ENCODE peak calls at places on chromosomes 12 and 14, in four cellular contexts. I is HepG2, G is WTC11, Q is K562. M is an unnamed sample.

GRCh38 chr14:24734917-24735500 is 101.0 kb upstream of the GZMB start:
- DNase-seq in G (peak; percentile 17), I (peak; percentile 86), Q (peak; percentile 28), M (peak; percentile 14)

GRCh38 chr12:3061129-3061857 is 15.9 kb upstream of the TSPAN9 start:
- DNase-seq in I (no peak), G (no peak), Q (no peak), M (no peak)

GRCh38 chr12:84636801-84637285 is 275.8 kb downstream of the SLC6A15 start:
- DNase-seq in I (no peak), Q (no peak), G (no peak), M (no peak)

GRCh38 chr12:25797949-25798348 is 160.5 kb upstream of the RASSF8 start:
- DNase-seq in G (no peak), Q (no peak), I (no peak), M (no peak)

GRCh38 chr12:133081408-133081806 is 684 bp downstream of the ZNF140 start:
- DNase-seq in Q (no peak), I (no peak), G (peak; percentile 16), M (no peak)

GRCh38 chr12:1878214-1878613 is 40.2 kb downstream of the CACNA2D4 start:
- DNase-seq in I (no peak), G (no peak), Q (no peak), M (peak; percentile 2)

GRCh38 chr14:58287607-58288042 is 10.7 kb upstream of the ARID4A start:
- DNase-seq in G (no peak), I (peak; percentile 94), Q (no peak), M (no peak)

GRCh38 chr12:22856120-22856699 is 231.2 kb downstream of the ETNK1 start:
- DNase-seq in G (no peak), Q (peak; percentile 18), I (peak; percentile 20), M (peak; percentile 37)

GRCh38 chr12:32505546-32505945 is 106.2 kb downstream of the FGD4 start:
- DNase-seq in I (no peak), G (no peak), Q (no peak), M (no peak)

GRCh38 chr12:128976120-128976519 is 122.8 kb downstream of the GLT1D1 start:
- DNase-seq in G (peak; percentile 24), I (no peak), Q (peak; percentile 60), M (no peak)

GRCh38 chr12:4153343-4153892 is 120.1 kb upstream of the CCND2 start:
- DNase-seq in Q (peak; percentile 81), G (no peak), I (no peak), M (no peak)

GRCh38 chr14:35405304-35405996 is 901 bp upstream of the NFKBIA start:
- DNase-seq in I (peak; percentile 57), G (no peak), Q (no peak), M (no peak)

GRCh38 chr14:64478634-64479250 is 13.4 kb downstream of the AKAP5 start:
- DNase-seq in Q (no peak), G (no peak), I (no peak), M (peak; percentile 39)

GRCh38 chr14:22781606-22782000 is 15.1 kb downstream of the OXA1L start:
- DNase-seq in G (no peak), I (no peak), Q (no peak), M (no peak)

GRCh38 chr12:94140556-94140955 is 7.8 kb upstream of the PLXNC1 start:
- DNase-seq in G (peak; percentile 69), Q (peak; percentile 44), I (peak; percentile 32), M (peak; percentile 58)

GRCh38 chr12:132806857-132807256 is 21.8 kb downstream of the GOLGA3 start:
- DNase-seq in G (no peak), I (no peak), Q (no peak), M (no peak)

GRCh38 chr14:85793533-85793932 is 263.6 kb downstream of the FLRT2 start:
- DNase-seq in I (no peak), G (no peak), Q (no peak), M (no peak)

GRCh38 chr12:120468271-120468845 is 1.2 kb downstream of the SRSF9 start:
- DNase-seq in I (peak; percentile 44), Q (no peak), G (peak; percentile 33), M (peak; percentile 65)

GRCh38 chr14:101826359-101826758 is 64.8 kb downstream of the PPP2R5C start:
- DNase-seq in I (no peak), G (no peak), Q (no peak), M (no peak)

GRCh38 chr12:71041481-71041880 is 116.3 kb downstream of the TSPAN8 start:
- DNase-seq in I (no peak), Q (no peak), G (no peak), M (no peak)

GRCh38 chr14:54893151-54893760 is 9.4 kb downstream of the GCH1 start:
- DNase-seq in Q (peak; percentile 22), G (no peak), I (peak; percentile 50), M (peak; percentile 51)

GRCh38 chr14:79516009-79516408 is 695.3 kb downstream of the DIO2 start:
- DNase-seq in Q (no peak), I (no peak), G (no peak), M (peak; percentile 30)

GRCh38 chr12:89181271-89181920 is 170.9 kb downstream of the DUSP6 start:
- DNase-seq in G (no peak), I (no peak), Q (no peak), M (no peak)

GRCh38 chr14:28058012-28058296 is 708.6 kb upstream of the FOXG1 start:
- DNase-seq in Q (no peak), I (no peak), G (no peak), M (no peak)

GRCh38 chr12:115451785-115452736 is 768.1 kb upstream of the TBX3 start:
- DNase-seq in Q (peak; percentile 27), I (peak; percentile 66), G (peak; percentile 64), M (peak; percentile 88)

GRCh38 chr12:115632323-115632722 is 645.2 kb downstream of the MED13L start:
- DNase-seq in G (no peak), I (no peak), Q (no peak), M (no peak)

GRCh38 chr12:116818341-116818856 is 62.8 kb downstream of the HRK start:
- DNase-seq in G (no peak), I (no peak), Q (no peak), M (peak; percentile 27)

GRCh38 chr12:3658327-3659163 is 94.4 kb downstream of the CRACR2A start:
- DNase-seq in Q (peak; percentile 24), I (peak; percentile 36), G (peak; percentile 73), M (no peak)

GRCh38 chr12:126397071-126397571 is 1331.9 kb downstream of the AACS start:
- DNase-seq in I (no peak), G (no peak), Q (no peak), M (no peak)

GRCh38 chr12:52551466-52551865 is 1.5 kb downstream of the KRT71 start:
- DNase-seq in G (no peak), Q (no peak), I (no peak), M (no peak)

GRCh38 chr12:89211456-89211855 is 140.8 kb downstream of the DUSP6 start:
- DNase-seq in G (no peak), Q (no peak), I (no peak), M (no peak)

GRCh38 chr14:35257809-35258208 is 34.4 kb upstream of the PSMA6 start:
- DNase-seq in Q (no peak), I (no peak), G (no peak), M (no peak)

GRCh38 chr12:119068129-119068856 is 87.0 kb downstream of the SRRM4 start:
- DNase-seq in Q (no peak), I (no peak), G (no peak), M (no peak)

GRCh38 chr12:32471601-32472001 is 72.2 kb downstream of the FGD4 start:
- DNase-seq in I (no peak), G (no peak), Q (no peak), M (no peak)

GRCh38 chr14:91249841-91250616 is 5.5 kb upstream of the GPR68 start:
- DNase-seq in Q (no peak), G (no peak), I (peak; percentile 41), M (peak; percentile 88)

GRCh38 chr12:45893240-45893639 is 97.1 kb downstream of the SCAF11 start:
- DNase-seq in Q (no peak), G (no peak), I (peak; percentile 13), M (no peak)

GRCh38 chr12:69649529-69649928 is 38.8 kb upstream of the LRRC10 start:
- DNase-seq in Q (no peak), I (no peak), G (no peak), M (no peak)

GRCh38 chr12:106004289-106004688 is 134.5 kb downstream of the NUAK1 start:
- DNase-seq in G (no peak), I (no peak), Q (no peak), M (no peak)
- TF ChIP-seq FOXJ3 in G (no peak), I (no peak), Q (no peak), M (no peak)

DNA sequence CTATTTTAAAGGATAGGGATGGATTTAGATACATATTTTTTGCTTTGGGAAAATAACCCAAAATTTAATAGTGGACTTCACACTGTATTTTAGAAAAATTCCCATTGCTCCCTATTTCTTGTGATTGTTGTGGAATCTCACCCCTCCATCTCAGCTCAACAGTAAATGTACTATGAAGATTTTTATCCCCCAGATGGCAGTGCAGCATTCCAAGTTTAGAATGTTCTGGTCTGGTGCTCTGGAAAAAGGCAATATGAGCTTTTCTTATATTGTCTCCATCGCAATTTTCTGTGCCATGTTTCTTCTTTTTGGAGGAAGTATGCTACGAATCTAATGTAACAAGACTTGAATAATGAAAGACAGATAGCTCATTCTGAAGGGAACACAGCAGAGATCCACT is 471.7 kb upstream of the SYT1 start:
- DNase-seq in Q (no peak), G (no peak), I (no peak), M (peak; percentile 5)
- TF ChIP-seq CTCF in Q (no peak), G (no peak), I (no peak), M (peak; percentile 59)

GRCh38 chr12:62581288-62582064 is 114.8 kb downstream of the MON2 start:
- DNase-seq in I (peak; percentile 28), Q (peak; percentile 35), G (no peak), M (peak; percentile 39)
- TF ChIP-seq FOXJ3 in I (no peak), Q (no peak), G (no peak), M (no peak)

GRCh38 chr12:124566181-124567034 is 1.0 kb downstream of the NCOR2 start:
- DNase-seq in I (peak; percentile 67), Q (peak; percentile 86), G (peak; percentile 82), M (peak; percentile 93)
- TF ChIP-seq CTCF in I (no peak), Q (peak; percentile 19), G (no peak), M (no peak)

DNA sequence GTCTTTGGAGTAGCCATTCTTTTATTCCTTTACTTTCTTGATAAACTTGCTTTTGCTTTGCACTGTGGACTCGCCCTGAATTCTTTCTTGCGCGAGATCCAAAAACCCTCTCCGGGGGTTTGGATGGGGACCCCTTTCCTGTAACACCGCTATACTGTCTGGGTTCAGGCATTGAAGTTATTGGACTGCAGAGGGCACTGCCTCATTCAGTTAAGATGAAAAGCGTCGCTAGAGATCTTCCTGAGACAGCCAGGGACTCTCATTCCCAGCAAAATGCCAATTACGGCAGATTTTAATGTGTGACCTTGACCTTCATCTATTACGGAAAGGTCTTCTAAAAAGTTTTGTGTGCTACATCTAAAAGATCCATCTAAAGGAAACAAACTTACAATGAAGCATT is 17.3 kb upstream of the RIMKLB start:
- DNase-seq in Q (no peak), I (no peak), G (no peak), M (peak; percentile 43)
- TF ChIP-seq FOXJ3 in Q (no peak), I (no peak), G (no peak), M (no peak)

DNA sequence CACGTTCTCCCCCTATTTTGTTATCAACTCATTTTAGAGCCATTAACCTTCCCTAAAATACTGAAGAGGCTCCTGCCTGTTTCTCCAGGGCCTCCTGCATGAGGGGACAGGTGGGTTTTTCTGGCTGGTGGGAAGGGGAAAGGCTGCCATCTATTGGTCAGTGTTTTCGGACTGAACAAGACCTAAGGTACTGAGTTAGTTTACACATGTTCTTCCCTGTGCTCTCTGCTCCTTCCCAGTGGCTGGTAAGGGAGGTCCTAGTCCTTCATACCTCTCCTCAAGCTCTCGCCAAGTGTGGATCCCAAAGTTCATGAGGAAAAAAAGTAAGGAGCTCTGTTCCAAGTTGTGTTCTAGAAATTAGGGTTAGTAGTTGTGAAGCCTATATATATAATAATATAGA is 357.5 kb downstream of the FSCB start:
- DNase-seq in I (peak; percentile 55), Q (no peak), G (peak; percentile 75), M (peak; percentile 2)
- TF ChIP-seq CTCF in I (peak; percentile 82), Q (no peak), G (peak; percentile 53), M (peak; percentile 27)

GRCh38 chr12:6635856-6636521 is at the start of gene LPAR5:
- DNase-seq in I (no peak), G (peak; percentile 52), Q (peak; percentile 75), M (peak; percentile 42)
- TF ChIP-seq FOXJ3 in I (no peak), G (no peak), Q (no peak), M (no peak)